ENCODE peak calls at places on chromosomes 11 and 22, in six cellular contexts. Z, N, V, U, E and M are unnamed samples.

GRCh38 chr11:3959918-3960295 is 104.4 kb downstream of the STIM1 start:
- DNase-seq in U (no peak), V (no peak), E (no peak), Z (no peak), N (no peak), M (no peak)

GRCh38 chr11:2690261-2690575 is 9.6 kb downstream of the KCNQ1OT1 start:
- DNase-seq in Z (peak; percentile 2), V (no peak), U (no peak), N (no peak), E (no peak), M (no peak)

GRCh38 chr11:85783758-85784157 is 27.2 kb downstream of the SYTL2 start:
- DNase-seq in U (no peak), N (no peak), Z (no peak), E (no peak), V (no peak), M (no peak)

GRCh38 chr11:34387653-34388052 is 29.8 kb upstream of the ABTB2 start:
- DNase-seq in U (no peak), N (no peak), Z (no peak), E (no peak), V (no peak), M (no peak)

GRCh38 chr11:72078477-72078876 is 1.9 kb downstream of the NUMA1 start:
- DNase-seq in Z (no peak), N (no peak), V (no peak), U (no peak), E (peak; percentile 49), M (no peak)

GRCh38 chr11:84720706-84721402 is 906.3 kb downstream of the DLG2 start:
- DNase-seq in E (no peak), Z (peak; percentile 26), V (peak; percentile 77), U (no peak), N (peak; percentile 22), M (peak; percentile 55)

GRCh38 chr11:130181295-130182272 is 22.0 kb downstream of the ST14 start:
- DNase-seq in V (no peak), E (peak; percentile 89), Z (peak; percentile 76), U (peak; percentile 51), N (no peak), M (peak; percentile 85)

GRCh38 chr11:69000831-69001245 is 12.2 kb downstream of the MRGPRF start:
- DNase-seq in V (no peak), E (peak; percentile 63), Z (no peak), N (peak; percentile 42), U (no peak), M (no peak)

GRCh38 chr11:68002575-68002942 is 1.3 kb downstream of the UNC93B1 start:
- DNase-seq in Z (no peak), V (no peak), E (no peak), N (no peak), U (peak; percentile 58), M (no peak)

GRCh38 chr22:27554106-27554814 is 247.3 kb downstream of the MN1 start:
- DNase-seq in V (no peak), E (peak; percentile 10), Z (peak; percentile 33), N (no peak), U (no peak), M (no peak)

GRCh38 chr11:114250993-114251796 is 45.0 kb upstream of the NNMT start:
- DNase-seq in Z (no peak), U (no peak), N (no peak), V (no peak), E (no peak), M (no peak)

GRCh38 chr11:35165416-35166368 is 26.7 kb downstream of the CD44 start:
- DNase-seq in E (peak; percentile 71), V (no peak), N (no peak), U (peak; percentile 77), Z (peak; percentile 46), M (no peak)

GRCh38 chr11:43969543-43969942 is 27.1 kb downstream of the C11orf96 start:
- DNase-seq in V (no peak), N (no peak), Z (no peak), U (no peak), E (no peak), M (peak; percentile 75)

GRCh38 chr11:125404136-125404810 is 91.8 kb downstream of the FEZ1 start:
- DNase-seq in E (no peak), V (peak; percentile 68), Z (no peak), N (no peak), U (no peak), M (peak; percentile 65)

GRCh38 chr11:133930767-133931448 is 25.9 kb downstream of the IGSF9B start:
- DNase-seq in U (no peak), N (no peak), V (peak; percentile 82), E (peak; percentile 32), Z (no peak), M (no peak)

GRCh38 chr22:38766076-38766777 is 10.4 kb upstream of the SUN2 start:
- DNase-seq in E (peak; percentile 82), U (peak; percentile 54), N (peak; percentile 34), V (peak; percentile 89), Z (peak; percentile 76), M (peak; percentile 82)

GRCh38 chr22:49515486-49515885 is 312.2 kb downstream of the BRD1 start:
- DNase-seq in Z (no peak), E (no peak), V (no peak), N (no peak), U (no peak), M (peak; percentile 8)

GRCh38 chr11:12815150-12815523 is 140.9 kb downstream of the TEAD1 start:
- DNase-seq in E (no peak), U (no peak), V (no peak), Z (no peak), N (no peak), M (no peak)